ENCODE peak calls at places on chromosome 16, in four cellular contexts. W, D, E and F are unnamed samples. For H3K4me1, the result is how much of the 10 kb centered on the place peaks cover.

GRCh38 chr16:31713945-31714898 is 159.4 kb upstream of the ZNF267 start:
- DNase-seq in W (no peak), D (no peak), E (no peak), F (no peak)

GRCh38 chr16:4052096-4052495 is 64.1 kb downstream of the ADCY9 start:
- DNase-seq in W (no peak), D (no peak), E (no peak), F (no peak)

GRCh38 chr16:82152641-82153094 is 17.4 kb downstream of the MPHOSPH6 start:
- DNase-seq in W (no peak), D (no peak), E (peak), F (no peak)

GRCh38 chr16:69834817-69835477 is 72.8 kb downstream of the WWP2 start:
- DNase-seq in W (no peak), D (no peak), E (no peak), F (no peak)

GRCh38 chr16:64362193-64362592 is 759.7 kb downstream of the CDH11 start:
- DNase-seq in W (no peak), D (no peak), E (no peak), F (no peak)

GRCh38 chr16:28321700-28322411 is 29.5 kb downstream of the SBK1 start:
- DNase-seq in W (peak), D (no peak), E (no peak), F (peak)

GRCh38 chr16:15765880-15766279 is 90.9 kb downstream of the MYH11 start:
- DNase-seq in W (peak), D (peak), E (peak), F (peak)

GRCh38 chr16:9091867-9092281 is 430 bp downstream of the HAPSTR1 start:
- DNase-seq in W (peak), D (peak), E (peak), F (peak)

GRCh38 chr16:58011652-58012051 is 10.4 kb downstream of the USB1 start:
- DNase-seq in W (no peak), D (no peak), E (no peak), F (no peak)

GRCh38 chr16:25093208-25094061 is 18.1 kb upstream of the LCMT1 start:
- DNase-seq in W (no peak), D (no peak), E (no peak), F (no peak)

GRCh38 chr16:87548086-87548485 is 54.2 kb upstream of the JPH3 start:
- DNase-seq in W (no peak), D (no peak), E (no peak), F (no peak)

GRCh38 chr16:88561485-88562369 is 8.5 kb upstream of the ZC3H18 start:
- DNase-seq in W (peak), D (peak), E (peak), F (peak)

GRCh38 chr16:47493358-47494337 is 32.5 kb downstream of the PHKB start:
- DNase-seq in W (no peak), D (no peak), E (no peak), F (no peak)

GRCh38 chr16:17921357-17921978 is 415.1 kb downstream of the NPIPA8 start:
- DNase-seq in W (peak), D (no peak), E (peak), F (peak)

GRCh38 chr16:12002447-12003006 is 26.0 kb downstream of the SNX29 start:
- DNase-seq in W (no peak), D (no peak), E (no peak), F (no peak)

GRCh38 chr16:2963074-2963610 is 933 bp upstream of the KREMEN2 start:
- DNase-seq in W (no peak), D (no peak), E (no peak), F (no peak)

GRCh38 chr16:1152123-1152638 is 725 bp upstream of the CACNA1H start:
- DNase-seq in W (no peak), D (no peak), E (no peak), F (no peak)

GRCh38 chr16:88382491-88383400 is at the start of gene ZNF469:
- DNase-seq in W (no peak), D (no peak), E (no peak), F (peak)

GRCh38 chr16:9364721-9365693 is 273.6 kb downstream of the HAPSTR1 start:
- DNase-seq in W (peak), D (peak), E (peak), F (peak)

GRCh38 chr16:71853413-71853812 is 7.6 kb downstream of the ATXN1L start:
- DNase-seq in W (peak), D (no peak), E (no peak), F (no peak)

GRCh38 chr16:30697264-30698138 is 1.5 kb upstream of the SRCAP start:
- DNase-seq in W (peak), D (no peak), E (peak), F (no peak)

GRCh38 chr16:89722392-89723278 is 1.3 kb downstream of the ZNF276 start:
- DNase-seq in W (peak), D (peak), E (peak), F (peak)

GRCh38 chr16:65306313-65306712 is 184.4 kb upstream of the CDH11 start:
- DNase-seq in W (no peak), D (no peak), E (no peak), F (no peak)

GRCh38 chr16:19710191-19710908 is 7.7 kb downstream of the KNOP1 start:
- DNase-seq in W (no peak), D (no peak), E (no peak), F (peak)

GRCh38 chr16:83661656-83662055 is 146.1 kb upstream of the HSBP1 start:
- DNase-seq in W (no peak), D (no peak), E (no peak), F (no peak)

GRCh38 chr16:66405057-66405783 is 21.9 kb upstream of the BEAN1 start:
- DNase-seq in W (no peak), D (no peak), E (no peak), F (no peak)

GRCh38 chr16:21227886-21228285 is 5.6 kb upstream of the ANKS4B start:
- DNase-seq in W (no peak), D (no peak), E (no peak), F (no peak)

GRCh38 chr16:87435399-87436224 is 43.5 kb downstream of the MAP1LC3B start:
- DNase-seq in W (no peak), D (no peak), E (no peak), F (no peak)

GRCh38 chr16:30054959-30055553 is 10.5 kb upstream of the ALDOA start:
- DNase-seq in W (no peak), D (no peak), E (peak), F (no peak)

GRCh38 chr16:23351360-23351759 is 49.3 kb downstream of the SCNN1B start:
- DNase-seq in W (no peak), D (no peak), E (peak), F (peak)

GRCh38 chr16:855471-855870 is 54.9 kb upstream of the GNG13 start:
- DNase-seq in W (no peak), D (no peak), E (no peak), F (peak)

GRCh38 chr16:10609410-10609774 is 29.0 kb upstream of the EMP2 start:
- DNase-seq in W (no peak), D (no peak), E (no peak), F (no peak)

GRCh38 chr16:31487076-31487719 is 4.3 kb downstream of the SLC5A2 start:
- DNase-seq in W (no peak), D (no peak), E (no peak), F (no peak)

GRCh38 chr16:2749936-2750335 is 2.5 kb upstream of the SRRM2 start:
- DNase-seq in W (no peak), D (no peak), E (no peak), F (peak)

GRCh38 chr16:29862383-29862883 is 593 bp downstream of the CDIPT start:
- DNase-seq in W (peak), D (peak), E (peak), F (no peak)

GRCh38 chr16:30694926-30695678 is 3.9 kb upstream of the SRCAP start:
- DNase-seq in W (no peak), D (no peak), E (no peak), F (no peak)

GRCh38 chr16:67207857-67208524 is 9.1 kb downstream of the ELMO3 start:
- DNase-seq in W (no peak), D (no peak), E (no peak), F (no peak)

GRCh38 chr16:85362443-85362842 is 250.2 kb upstream of the CIBAR2 start:
- DNase-seq in W (no peak), D (no peak), E (no peak), F (no peak)
- H3K4me1 ChIP-seq in W (under half), D (under half), E (under half), F (under half)

GRCh38 chr16:68228652-68229051 is 7.3 kb downstream of the ESRP2 start:
- DNase-seq in W (no peak), D (no peak), E (no peak), F (no peak)
- H3K27ac ChIP-seq in W (no peak), D (no peak), E (peak), F (no peak)

GRCh38 chr16:85563515-85564276 is 49.4 kb upstream of the GSE1 start:
- DNase-seq in W (no peak), D (peak), E (no peak), F (peak)

GRCh38 chr16:85562102-85562786 is 50.9 kb upstream of the GSE1 start:
- DNase-seq in W (no peak), D (no peak), E (no peak), F (no peak)

GRCh38 chr16:85563031-85563430 is 50.1 kb upstream of the GSE1 start:
- DNase-seq in W (no peak), D (no peak), E (no peak), F (no peak)

GRCh38 chr16:85561248-85562101 is 51.6 kb upstream of the GSE1 start:
- DNase-seq in W (no peak), D (no peak), E (no peak), F (no peak)

GRCh38 chr16:85560932-85561247 is 52.2 kb upstream of the GSE1 start:
- DNase-seq in W (no peak), D (no peak), E (no peak), F (no peak)
- H3K4me1 ChIP-seq in W (under half), D (half or more), E (under half), F (under half)

GRCh38 chr16:50390914-50391700 is 22.3 kb upstream of the BRD7 start:
- DNase-seq in W (no peak), D (no peak), E (no peak), F (no peak)
- H3K27ac ChIP-seq in W (no peak), D (no peak), E (no peak), F (no peak)

GRCh38 chr16:48538746-48539484 is 71.1 kb downstream of the N4BP1 start:
- DNase-seq in W (no peak), D (no peak), E (no peak), F (no peak)

GRCh38 chr16:48541108-48541786 is 68.7 kb downstream of the N4BP1 start:
- DNase-seq in W (no peak), D (no peak), E (no peak), F (no peak)

GRCh38 chr16:48539485-48540221 is 70.3 kb downstream of the N4BP1 start:
- DNase-seq in W (no peak), D (no peak), E (no peak), F (no peak)

GRCh38 chr16:48542020-48542473 is 67.9 kb downstream of the N4BP1 start:
- DNase-seq in W (no peak), D (peak), E (peak), F (peak)

GRCh38 chr16:48540222-48540900 is 69.6 kb downstream of the N4BP1 start:
- DNase-seq in W (no peak), D (no peak), E (no peak), F (no peak)
- H3K4me1 ChIP-seq in W (under half), D (under half), E (under half), F (under half)

DNA sequence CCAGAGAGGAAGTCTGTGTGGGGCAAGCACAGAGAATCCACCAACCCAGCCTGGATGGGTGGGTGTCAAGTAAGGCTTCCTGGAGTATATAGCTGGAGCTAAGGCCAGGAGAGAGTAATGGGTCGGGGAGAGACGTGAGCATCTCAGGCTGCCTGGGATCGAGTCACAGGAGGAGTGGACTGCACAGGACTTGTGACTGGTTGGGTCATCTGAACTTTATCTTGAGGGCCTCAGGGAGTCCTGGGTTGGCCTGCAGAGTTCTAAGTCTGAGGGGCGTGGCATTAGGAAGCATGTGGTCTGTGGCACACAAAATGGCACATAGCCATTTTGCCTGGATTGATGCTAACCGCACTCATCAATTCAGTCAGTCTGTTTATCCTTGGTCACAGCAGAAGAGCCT is 1.5 kb downstream of the PLA2G15 start:
- DNase-seq in W (no peak), D (peak), E (no peak), F (no peak)
- H3K27ac ChIP-seq in W (no peak), D (peak), E (no peak), F (no peak)